ENCODE peak calls at places on chromosomes 13 and 19, in ten cellular contexts. U is brain microvascular endothelial cell, J is thoracic aorta, F is adrenal gland, A is uterus, I is foreskin keratinocyte, V is Karpas-422, K is upper lobe of right lung, R is H9, T is lower lobe of right lung. M is an unnamed sample.

GRCh38 chr13:51995677-51996551 is 15.3 kb downstream of the ATP7B start:
- DNase-seq in R (no peak), V (no peak), I (no peak), F (no peak), K (no peak), T (no peak), J (no peak), U (no peak), A (no peak), M (no peak)

GRCh38 chr13:85990397-85990796 is 191.2 kb upstream of the SLITRK6 start:
- DNase-seq in J (no peak), F (no peak), T (no peak), A (no peak), K (no peak), U (no peak), V (no peak), I (no peak), R (no peak), M (no peak)

GRCh38 chr19:51107406-51108065 is 673 bp downstream of the CTU1 start:
- DNase-seq in A (no peak), I (no peak), K (no peak), F (no peak), T (no peak), R (peak; percentile 45), V (peak; percentile 78), U (peak; percentile 25), J (no peak), M (no peak)

GRCh38 chr13:48437381-48437780 is 24.5 kb upstream of the LPAR6 start:
- DNase-seq in I (peak; percentile 50), V (no peak), F (peak; percentile 60), U (peak; percentile 54), J (no peak), R (no peak), A (peak; percentile 60), T (no peak), K (no peak), M (no peak)

GRCh38 chr19:18999896-19000620 is 33.3 kb downstream of the SUGP2 start:
- DNase-seq in T (no peak), V (no peak), I (no peak), U (no peak), F (no peak), R (no peak), J (no peak), K (no peak), A (no peak), M (no peak)

GRCh38 chr13:41700790-41701310 is 243.5 kb downstream of the RGCC start:
- DNase-seq in K (no peak), R (no peak), I (peak; percentile 14), A (no peak), U (peak; percentile 28), F (peak; percentile 41), J (no peak), T (no peak), V (peak; percentile 70), M (no peak)

GRCh38 chr13:112249644-112250610 is 126.2 kb upstream of the SPACA7 start:
- DNase-seq in F (no peak), A (no peak), J (no peak), T (no peak), V (no peak), K (peak; percentile 48), U (no peak), I (no peak), R (peak; percentile 28), M (no peak)

GRCh38 chr13:83845121-83845520 is 37.2 kb downstream of the SLITRK1 start:
- DNase-seq in I (peak; percentile 9), U (no peak), R (no peak), T (no peak), V (no peak), A (no peak), K (no peak), J (no peak), F (no peak), M (no peak)

GRCh38 chr13:52842440-52842839 is 6.0 kb downstream of the PCDH8 start:
- DNase-seq in U (no peak), T (no peak), I (no peak), R (no peak), J (no peak), V (no peak), F (no peak), K (no peak), A (no peak), M (no peak)

DNA sequence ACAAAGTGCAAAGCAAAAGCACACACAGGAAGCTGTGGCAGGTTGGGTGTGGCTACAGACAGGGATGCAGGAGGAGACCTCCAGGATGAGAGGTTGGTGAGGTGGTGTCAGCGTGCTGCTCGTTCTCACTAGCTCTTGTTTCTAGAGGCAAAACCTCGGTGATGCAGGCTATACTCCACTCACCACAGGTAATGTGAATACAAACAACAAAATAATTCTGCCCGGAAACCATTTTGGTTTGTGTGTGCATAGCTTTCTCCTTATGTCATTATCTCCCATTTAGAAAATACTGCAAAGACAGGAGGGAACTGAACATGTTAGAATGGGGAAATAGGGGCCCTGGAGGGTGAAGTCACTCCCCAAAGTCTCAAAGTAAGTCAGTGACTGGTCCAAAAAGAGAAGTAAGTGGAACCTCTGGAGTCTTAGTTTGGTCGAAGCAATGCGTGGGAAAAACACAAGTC is 9.4 kb downstream of the LCP1 start:
- DNase-seq in T (no peak), U (no peak), I (peak; percentile 62), R (no peak), F (no peak), K (no peak), J (no peak), V (peak; percentile 61), A (no peak), M (no peak)
- H3K27ac ChIP-seq in T (peak overlapping the region; percentile 54), U (no peak overlapping the region), I (no peak overlapping the region), R (no peak overlapping the region), F (peak overlapping the region; percentile 47), K (no peak overlapping the region), J (no peak overlapping the region), V (peak overlapping the region; percentile 99), A (no peak overlapping the region), M (no peak overlapping the region)

GRCh38 chr13:95516021-95516420 is 36.5 kb upstream of the CLDN10 start:
- DNase-seq in R (no peak), T (no peak), F (no peak), U (no peak), K (no peak), I (no peak), V (no peak), A (no peak), J (no peak), M (no peak)

GRCh38 chr13:95510950-95511349 is 41.6 kb upstream of the CLDN10 start:
- DNase-seq in U (no peak), V (no peak), T (no peak), K (no peak), I (no peak), J (no peak), R (no peak), A (no peak), F (no peak), M (no peak)

GRCh38 chr13:95512957-95513356 is 39.6 kb upstream of the CLDN10 start:
- DNase-seq in K (no peak), A (no peak), T (no peak), I (no peak), J (no peak), V (no peak), U (no peak), F (no peak), R (no peak), M (no peak)

GRCh38 chr13:95509521-95510315 is 42.8 kb upstream of the CLDN10 start:
- DNase-seq in K (no peak), V (no peak), I (peak; percentile 86), J (no peak), F (no peak), T (no peak), U (peak; percentile 74), A (no peak), R (no peak), M (no peak)

GRCh38 chr13:95512424-95512823 is 40.1 kb upstream of the CLDN10 start:
- DNase-seq in U (no peak), J (no peak), A (no peak), F (no peak), V (no peak), I (no peak), K (no peak), T (no peak), R (no peak), M (no peak)
- H3K27ac ChIP-seq in U (no peak overlapping the region), J (no peak overlapping the region), A (no peak overlapping the region), F (no peak overlapping the region), V (no peak overlapping the region), I (no peak overlapping the region), K (no peak overlapping the region), T (no peak overlapping the region), R (no peak overlapping the region), M (no peak overlapping the region)

DNA sequence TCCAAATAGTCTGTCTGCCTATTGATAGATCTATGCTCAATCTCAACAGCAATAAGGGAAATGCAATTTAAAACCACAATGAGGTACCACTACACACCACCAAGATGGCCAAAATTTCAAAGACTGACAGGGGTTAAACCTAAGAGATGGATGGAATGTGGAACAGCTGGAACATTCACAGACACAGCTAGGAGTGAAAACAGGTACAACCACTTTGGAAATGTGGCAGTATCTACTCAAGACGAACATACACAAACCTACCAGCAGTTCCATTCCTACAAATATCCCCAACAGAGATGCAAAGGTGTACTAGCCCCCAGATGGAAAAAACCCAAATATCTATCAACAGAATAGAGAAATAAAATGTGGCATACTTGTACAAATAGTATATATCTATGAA is 86.4 kb downstream of the TSC22D1 start:
- DNase-seq in T (no peak), I (no peak), F (no peak), A (no peak), U (no peak), R (no peak), V (no peak), K (no peak), J (no peak), M (no peak)
- H3K27ac ChIP-seq in T (no peak overlapping the region), I (no peak overlapping the region), F (no peak overlapping the region), A (no peak overlapping the region), U (no peak overlapping the region), R (no peak overlapping the region), V (no peak overlapping the region), K (no peak overlapping the region), J (no peak overlapping the region), M (no peak overlapping the region)

GRCh38 chr19:46654621-46655152 is 6.3 kb downstream of the DACT3 start:
- DNase-seq in V (no peak), U (no peak), A (peak; percentile 60), K (no peak), R (no peak), T (no peak), I (no peak), J (no peak), F (no peak), M (peak; percentile 73)
- H3K27ac ChIP-seq in V (no peak overlapping the region), U (no peak overlapping the region), A (peak overlapping the region; percentile 88), K (no peak overlapping the region), R (no peak overlapping the region), T (no peak overlapping the region), I (no peak overlapping the region), J (peak overlapping the region; percentile 96), F (no peak overlapping the region), M (peak overlapping the region; percentile 96)